ENCODE peak calls at places on chromosomes 5 and 9, in seven cellular contexts. V, J, Y, P, K, C and S are unnamed samples.

GRCh38 chr9:96363175-96363967 is 20.1 kb downstream of the SLC35D2 start:
- DNase-seq in C (no peak), K (no peak), Y (no peak), J (no peak), P (no peak), V (no peak), S (no peak)

GRCh38 chr5:58794875-58795274 is 212.0 kb downstream of the RAB3C start:
- DNase-seq in J (no peak), K (no peak), V (no peak), C (no peak), Y (peak; percentile 49), P (no peak), S (peak; percentile 7)

GRCh38 chr5:35659556-35659955 is 41.9 kb downstream of the SPEF2 start:
- DNase-seq in J (no peak), V (no peak), K (no peak), P (no peak), Y (no peak), C (no peak), S (no peak)

GRCh38 chr5:145483211-145483610 is 351.9 kb downstream of the PRELID2 start:
- DNase-seq in V (peak; percentile 21), P (no peak), K (no peak), C (no peak), J (no peak), Y (no peak), S (no peak)

GRCh38 chr5:154287136-154287535 is 96.6 kb downstream of the GALNT10 start:
- DNase-seq in V (peak; percentile 88), Y (no peak), P (peak; percentile 11), C (no peak), J (no peak), K (peak; percentile 74), S (peak; percentile 71)

GRCh38 chr9:91847576-91847975 is 102.5 kb downstream of the ROR2 start:
- DNase-seq in Y (no peak), V (no peak), C (no peak), K (peak; percentile 43), P (no peak), J (no peak), S (no peak)

GRCh38 chr5:76544268-76544926 is 78.8 kb downstream of the F2RL2 start:
- DNase-seq in Y (peak; percentile 25), P (peak; percentile 60), V (peak; percentile 64), C (peak; percentile 26), J (no peak), K (peak; percentile 78), S (peak; percentile 77)

GRCh38 chr9:137266162-137266527 is 11.0 kb downstream of the NELFB start:
- DNase-seq in P (no peak), K (no peak), Y (no peak), J (peak; percentile 20), C (no peak), V (no peak), S (no peak)

GRCh38 chr9:130292104-130292503 is 26.5 kb downstream of the HMCN2 start:
- DNase-seq in J (no peak), Y (no peak), K (no peak), P (no peak), V (no peak), C (no peak), S (no peak)

GRCh38 chr5:161078793-161079192 is 226.8 kb upstream of the ATP10B start:
- DNase-seq in Y (no peak), J (no peak), K (no peak), V (no peak), P (no peak), C (no peak), S (no peak)

GRCh38 chr9:113563856-113564514 is 100.5 kb downstream of the RGS3 start:
- DNase-seq in Y (no peak), J (no peak), C (no peak), P (no peak), V (no peak), K (peak; percentile 34), S (no peak)

GRCh38 chr9:136312436-136312835 is 8.5 kb upstream of the CCDC187 start:
- DNase-seq in J (no peak), Y (no peak), K (no peak), P (peak; percentile 69), V (peak; percentile 48), C (peak; percentile 58), S (peak; percentile 53)

GRCh38 chr9:124583134-124583533 is 75.9 kb upstream of the NR5A1 start:
- DNase-seq in V (no peak), Y (no peak), C (no peak), J (no peak), K (no peak), P (no peak), S (no peak)

GRCh38 chr9:74497750-74498615 is 848 bp downstream of the RORB start:
- DNase-seq in J (peak; percentile 17), Y (no peak), P (peak; percentile 65), C (no peak), V (peak; percentile 37), K (peak; percentile 85), S (no peak)

DNA sequence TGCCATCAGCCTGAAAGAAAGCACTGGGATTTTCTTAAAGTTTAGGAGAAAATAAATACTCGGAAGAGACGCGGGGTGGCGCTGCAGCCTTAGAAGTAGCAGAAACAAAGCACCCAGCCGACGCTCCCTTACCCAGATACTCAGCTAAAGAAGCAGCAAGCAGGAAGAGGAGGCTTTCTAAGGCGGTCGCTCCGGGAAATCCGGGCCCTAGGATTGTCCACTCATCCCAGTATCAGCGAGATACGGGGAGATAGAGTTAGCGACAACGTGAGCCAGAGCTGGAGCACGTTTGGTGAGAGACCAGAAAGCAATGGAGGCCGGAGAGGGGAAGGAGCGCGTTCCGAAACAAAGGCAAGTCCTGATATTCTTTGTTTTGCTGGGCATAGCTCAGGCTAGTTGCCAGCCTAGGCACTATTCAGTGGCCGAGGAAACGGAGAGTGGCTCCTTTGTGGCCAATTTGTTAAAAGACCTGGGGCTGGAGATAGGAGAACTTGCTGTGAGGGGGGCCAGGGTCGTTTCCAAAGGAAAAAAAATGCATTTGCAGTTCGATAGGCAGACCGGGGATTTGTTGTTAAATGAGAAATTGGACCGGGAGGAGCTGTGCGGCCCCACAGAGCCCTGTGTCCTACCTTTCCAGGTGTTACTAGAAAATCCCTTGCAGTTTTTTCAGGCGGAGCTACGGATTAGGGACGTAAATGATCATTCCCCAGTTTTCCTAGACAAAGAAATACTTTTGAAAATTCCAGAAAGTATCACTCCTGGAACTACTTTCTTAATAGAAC is at the start of gene PCDHB2:
- DNase-seq in V (peak; percentile 86), J (peak; percentile 39), K (peak; percentile 91), Y (no peak), C (peak; percentile 15), P (peak; percentile 94), S (no peak)
- TF ChIP-seq CTCF in V (peak; percentile 58), J (peak; percentile 25), K (peak; percentile 90), Y (no peak), C (peak; percentile 65), P (peak; percentile 91), S (no peak)

GRCh38 chr9:37706290-37706689 is 47.3 kb upstream of the TRMT10B start:
- DNase-seq in V (no peak), K (no peak), C (no peak), Y (no peak), P (no peak), J (no peak), S (no peak)

GRCh38 chr9:37700131-37700530 is 49.4 kb downstream of the FRMPD1 start:
- DNase-seq in P (no peak), K (no peak), V (no peak), J (no peak), Y (no peak), C (no peak), S (no peak)

GRCh38 chr9:37705787-37706186 is 47.8 kb upstream of the TRMT10B start:
- DNase-seq in C (no peak), K (no peak), Y (no peak), V (no peak), P (no peak), J (no peak), S (no peak)

DNA sequence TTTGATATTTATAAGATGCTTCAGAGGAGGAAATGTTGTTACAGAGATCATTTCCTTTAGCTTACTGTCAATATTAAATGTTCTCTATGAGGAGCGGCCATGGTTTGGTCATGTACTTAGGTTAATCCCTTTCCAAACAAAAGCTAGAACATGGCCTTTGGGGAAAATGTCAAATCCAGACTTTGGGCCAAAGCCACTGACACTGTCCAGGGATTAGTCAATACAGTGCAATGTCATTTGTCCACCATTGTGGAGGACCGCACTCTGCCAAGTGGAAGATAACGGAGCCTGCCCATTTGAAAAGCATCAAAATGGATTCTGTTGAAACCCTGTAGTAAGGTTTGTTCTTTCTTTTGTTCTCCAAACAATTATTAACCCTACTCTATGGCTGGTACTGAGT is 50.1 kb downstream of the FRMPD1 start:
- DNase-seq in Y (no peak), P (no peak), C (no peak), V (no peak), J (no peak), K (no peak), S (peak; percentile 11)
- H3K4me1 ChIP-seq in Y (no peaks in the 10 kb centered on the region), P (no peaks in the 10 kb centered on the region), C (no peaks in the 10 kb centered on the region), V (no peaks in the 10 kb centered on the region), J (no peaks in the 10 kb centered on the region), K (no peaks in the 10 kb centered on the region), S (peaks cover 7% of the 10 kb centered on the region)

DNA sequence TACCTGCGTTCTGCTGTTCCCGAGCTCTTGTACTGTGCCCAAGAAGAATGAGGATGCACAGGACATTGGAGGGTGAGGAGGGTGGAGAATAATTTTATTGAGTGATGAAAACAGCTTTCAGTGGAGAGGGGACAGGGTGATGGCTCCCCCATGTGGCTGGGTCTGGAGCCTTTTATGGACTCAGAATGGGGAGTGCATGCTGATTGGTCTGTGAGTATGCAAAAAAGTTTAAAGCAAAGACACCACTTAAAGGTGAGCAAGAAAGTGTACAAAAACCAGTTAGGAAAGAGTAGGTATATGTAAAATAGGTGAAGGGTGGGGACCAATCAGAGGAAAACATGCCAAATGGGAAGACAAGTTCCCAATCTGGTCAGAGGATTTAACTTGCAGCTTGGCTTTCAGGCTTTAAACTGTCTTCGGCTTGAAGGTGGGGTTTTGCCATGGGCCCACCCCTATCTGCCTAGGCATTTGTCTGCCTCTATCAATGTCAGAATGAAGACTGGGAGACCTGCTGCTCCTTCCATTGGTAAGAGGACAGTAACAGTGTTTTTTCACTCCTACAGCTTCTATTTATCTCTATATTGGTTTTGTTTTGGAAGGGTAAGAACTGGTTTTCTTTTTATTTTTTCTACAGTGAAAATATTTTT is 118.0 kb upstream of the RAI14 start:
- DNase-seq in K (peak; percentile 71), V (no peak), Y (no peak), P (no peak), J (no peak), C (peak; percentile 48), S (peak; percentile 36)
- TF ChIP-seq CTCF in K (peak; percentile 51), V (peak; percentile 29), Y (peak; percentile 47), P (peak; percentile 39), J (peak; percentile 15), C (peak; percentile 83), S (no peak)

GRCh38 chr5:64942460-64942859 is 173.7 kb downstream of the CWC27 start:
- DNase-seq in Y (no peak), V (no peak), C (no peak), P (no peak), J (no peak), K (no peak), S (no peak)
- H3K4me1 ChIP-seq in Y (no peaks in the 10 kb centered on the region), V (peaks cover 18% of the 10 kb centered on the region), C (no peaks in the 10 kb centered on the region), P (peaks cover 17% of the 10 kb centered on the region), J (no peaks in the 10 kb centered on the region), K (no peaks in the 10 kb centered on the region), S (peaks cover 3% of the 10 kb centered on the region)